ENCODE peak calls at places on chromosomes 11 and 22, in five cellular contexts. One of them, this sample, is unnamed.

GRCh38 chr11:110463153-110463552 is 33.4 kb downstream of the FDX1 start:
- DNase-seq in IMR-90: peak
- DNase-seq in mesendoderm: peak
- DNase-seq in mesenchymal stem cell: peak
- DNase-seq in H9: peak
- DNase-seq in this sample: peak

GRCh38 chr11:58770627-58771457 is 39.1 kb upstream of the GLYAT start:
- DNase-seq in mesendoderm: no peak
- DNase-seq in IMR-90: peak
- DNase-seq in mesenchymal stem cell: no peak
- DNase-seq in H9: no peak
- DNase-seq in this sample: no peak

GRCh38 chr11:33997473-33998347 is 53.8 kb upstream of the CAPRIN1 start:
- DNase-seq in mesenchymal stem cell: peak
- DNase-seq in H9: no peak
- DNase-seq in IMR-90: no peak
- DNase-seq in mesendoderm: peak
- DNase-seq in this sample: no peak

GRCh38 chr22:27336151-27337090 is 465.1 kb downstream of the MN1 start:
- DNase-seq in mesendoderm: no peak
- DNase-seq in H9: no peak
- DNase-seq in IMR-90: no peak
- DNase-seq in mesenchymal stem cell: no peak
- DNase-seq in this sample: no peak

GRCh38 chr11:102653744-102654291 is 28.7 kb upstream of the MMP20 start:
- DNase-seq in mesenchymal stem cell: no peak
- DNase-seq in H9: no peak
- DNase-seq in IMR-90: peak
- DNase-seq in mesendoderm: no peak
- DNase-seq in this sample: no peak

GRCh38 chr11:67405196-67405567 is 1.3 kb downstream of the TBC1D10C start:
- DNase-seq in H9: no peak
- DNase-seq in IMR-90: no peak
- DNase-seq in mesendoderm: no peak
- DNase-seq in mesenchymal stem cell: no peak
- DNase-seq in this sample: no peak

GRCh38 chr11:132895340-132895739 is 637.0 kb downstream of the OPCML start:
- DNase-seq in IMR-90: peak
- DNase-seq in mesenchymal stem cell: no peak
- DNase-seq in H9: no peak
- DNase-seq in mesendoderm: no peak
- DNase-seq in this sample: no peak

GRCh38 chr22:38097557-38098409 is 12.7 kb downstream of the BAIAP2L2 start:
- DNase-seq in mesenchymal stem cell: peak
- DNase-seq in IMR-90: peak
- DNase-seq in mesendoderm: peak
- DNase-seq in H9: peak
- DNase-seq in this sample: peak

GRCh38 chr11:88367310-88367709 is 29.8 kb upstream of the CTSC start:
- DNase-seq in mesendoderm: no peak
- DNase-seq in H9: no peak
- DNase-seq in IMR-90: no peak
- DNase-seq in mesenchymal stem cell: no peak
- DNase-seq in this sample: no peak

GRCh38 chr22:48954781-48955311 is 872.8 kb downstream of the BRD1 start:
- DNase-seq in H9: peak
- DNase-seq in IMR-90: no peak
- DNase-seq in mesenchymal stem cell: no peak
- DNase-seq in mesendoderm: no peak
- DNase-seq in this sample: no peak

GRCh38 chr22:32539631-32540449 is 65.2 kb downstream of the FBXO7 start:
- DNase-seq in H9: no peak
- DNase-seq in mesenchymal stem cell: peak
- DNase-seq in IMR-90: no peak
- DNase-seq in mesendoderm: peak
- DNase-seq in this sample: no peak

GRCh38 chr11:29200776-29201574 is 815.9 kb downstream of the KCNA4 start:
- DNase-seq in H9: no peak
- DNase-seq in IMR-90: no peak
- DNase-seq in mesendoderm: no peak
- DNase-seq in mesenchymal stem cell: no peak
- DNase-seq in this sample: no peak

DNA sequence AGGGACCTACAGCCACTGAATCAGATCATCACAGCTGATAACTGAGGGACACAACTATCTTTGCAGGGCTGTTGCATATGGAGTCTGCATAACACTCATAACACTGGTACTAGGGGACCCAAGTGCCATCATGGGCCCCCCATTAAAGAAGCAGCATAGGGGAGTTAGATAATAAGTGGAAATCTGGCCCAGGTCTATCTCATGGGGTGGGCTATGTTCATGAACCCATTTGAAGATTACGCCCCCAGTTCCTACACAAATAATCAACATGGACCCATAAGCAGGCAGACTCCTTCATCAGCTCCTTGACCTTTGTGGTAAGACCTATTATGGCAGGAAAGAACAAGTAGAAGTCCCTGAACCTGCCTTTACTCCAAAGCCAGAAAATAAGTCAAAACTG is 48.8 kb downstream of the ASCL2 start:
- DNase-seq in mesendoderm: no peak
- DNase-seq in IMR-90: no peak
- DNase-seq in mesenchymal stem cell: no peak
- DNase-seq in H9: no peak
- DNase-seq in this sample: no peak
- H2BK15ac ChIP-seq in mesendoderm: no peak
- H2BK15ac ChIP-seq in IMR-90: no peak
- H2BK15ac ChIP-seq in mesenchymal stem cell: no peak
- H2BK15ac ChIP-seq in H9: no peak
- H2BK15ac ChIP-seq in this sample: no peak

DNA sequence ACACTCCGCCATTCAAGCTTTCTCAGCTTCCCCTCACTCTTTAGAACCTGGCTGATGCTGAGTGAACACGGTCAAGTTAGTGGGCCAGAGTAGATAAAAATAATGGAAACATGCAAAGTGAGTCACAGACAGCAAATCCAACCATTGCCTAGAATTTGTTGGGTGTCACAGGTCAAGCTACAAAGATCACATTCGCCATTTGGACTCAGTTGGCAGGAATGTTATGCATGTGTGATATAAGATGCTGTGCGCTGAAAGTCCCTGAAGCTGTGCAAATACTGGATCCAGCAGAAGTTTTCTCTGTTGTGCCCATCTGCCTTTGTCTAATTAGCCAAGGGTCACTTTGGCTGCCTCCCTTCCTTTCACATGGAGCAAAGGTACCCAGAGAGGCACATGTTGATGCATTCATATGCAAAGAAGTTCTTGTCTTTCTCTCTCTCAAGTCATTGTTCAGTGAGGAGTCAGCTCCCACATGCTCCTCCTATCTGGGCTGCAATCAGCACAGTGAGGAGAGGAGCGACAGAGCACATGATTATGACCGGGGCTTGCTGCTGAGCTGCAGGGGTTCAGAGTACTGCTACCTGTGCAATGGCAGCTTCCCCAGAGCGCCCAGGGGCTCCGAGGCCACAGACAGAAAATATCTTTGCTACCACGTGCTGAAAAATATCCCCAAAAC is 39.7 kb downstream of the FLI1 start:
- DNase-seq in H9: peak
- DNase-seq in IMR-90: peak
- DNase-seq in mesendoderm: peak
- DNase-seq in mesenchymal stem cell: peak
- DNase-seq in this sample: peak
- H2BK15ac ChIP-seq in H9: no peak
- H2BK15ac ChIP-seq in IMR-90: no peak
- H2BK15ac ChIP-seq in mesendoderm: no peak
- H2BK15ac ChIP-seq in mesenchymal stem cell: peak
- H2BK15ac ChIP-seq in this sample: no peak

GRCh38 chr22:29072193-29072978 is 449 bp upstream of the KREMEN1 start:
- DNase-seq in mesendoderm: peak
- DNase-seq in H9: peak
- DNase-seq in IMR-90: peak
- DNase-seq in mesenchymal stem cell: peak
- DNase-seq in this sample: peak

GRCh38 chr22:29072979-29073617 is at the start of gene KREMEN1:
- DNase-seq in mesendoderm: no peak
- DNase-seq in IMR-90: no peak
- DNase-seq in H9: no peak
- DNase-seq in mesenchymal stem cell: no peak
- DNase-seq in this sample: no peak

GRCh38 chr22:29069476-29069875 is 3.4 kb upstream of the KREMEN1 start:
- DNase-seq in IMR-90: no peak
- DNase-seq in H9: no peak
- DNase-seq in mesenchymal stem cell: no peak
- DNase-seq in mesendoderm: no peak
- DNase-seq in this sample: no peak

GRCh38 chr22:29070490-29070889 is 2.3 kb upstream of the KREMEN1 start:
- DNase-seq in H9: no peak
- DNase-seq in IMR-90: no peak
- DNase-seq in mesendoderm: no peak
- DNase-seq in mesenchymal stem cell: no peak
- DNase-seq in this sample: no peak

DNA sequence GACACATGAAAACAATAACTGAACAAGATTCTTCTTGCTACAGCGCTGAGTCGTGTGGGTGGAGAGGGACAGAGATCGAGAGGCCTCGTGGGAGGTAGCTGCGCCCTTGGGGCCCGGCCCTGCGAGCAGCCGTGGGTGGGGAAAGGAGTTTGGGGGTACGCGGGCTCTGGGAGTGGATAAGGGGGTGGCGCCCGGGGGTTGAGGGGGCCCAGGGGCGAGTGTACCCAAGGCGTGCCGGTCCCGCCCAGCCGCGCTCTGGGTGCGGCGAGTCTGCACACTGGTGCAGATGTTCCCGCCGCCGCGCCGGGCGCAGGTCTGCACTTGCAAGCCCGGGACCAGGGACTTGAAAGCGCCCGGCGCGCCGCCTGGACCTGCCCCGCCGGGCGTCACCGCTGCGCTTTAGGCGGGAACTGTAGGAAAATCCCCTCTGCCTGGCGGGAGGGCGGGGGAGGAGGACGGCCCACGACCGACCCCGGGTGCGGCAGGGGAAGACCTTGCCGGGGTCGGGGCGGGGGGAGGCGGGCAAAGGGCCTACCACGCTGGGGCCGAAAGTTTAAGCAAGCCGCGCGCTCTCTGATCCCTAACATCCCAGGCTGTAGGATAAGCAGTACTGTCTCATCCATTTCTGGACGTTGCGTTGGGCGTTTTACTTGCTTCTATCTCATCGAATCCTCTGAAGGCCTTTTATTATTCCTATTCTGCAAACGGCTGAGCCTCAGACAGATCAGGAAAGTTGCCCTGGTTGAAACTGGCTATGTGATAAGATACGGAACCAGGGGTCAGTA is 1.4 kb upstream of the KREMEN1 start:
- DNase-seq in mesendoderm: peak
- DNase-seq in H9: peak
- DNase-seq in IMR-90: peak
- DNase-seq in mesenchymal stem cell: peak
- DNase-seq in this sample: peak
- H2BK15ac ChIP-seq in mesendoderm: no peak
- H2BK15ac ChIP-seq in H9: no peak
- H2BK15ac ChIP-seq in IMR-90: no peak
- H2BK15ac ChIP-seq in mesenchymal stem cell: peak
- H2BK15ac ChIP-seq in this sample: no peak

GRCh38 chr22:50705851-50706351 is 32.1 kb upstream of the ACR start:
- DNase-seq in H9: no peak
- DNase-seq in IMR-90: no peak
- DNase-seq in mesenchymal stem cell: no peak
- DNase-seq in mesendoderm: no peak
- DNase-seq in this sample: no peak
- H2BK15ac ChIP-seq in H9: no peak
- H2BK15ac ChIP-seq in IMR-90: no peak
- H2BK15ac ChIP-seq in mesenchymal stem cell: no peak
- H2BK15ac ChIP-seq in mesendoderm: no peak
- H2BK15ac ChIP-seq in this sample: peak

DNA sequence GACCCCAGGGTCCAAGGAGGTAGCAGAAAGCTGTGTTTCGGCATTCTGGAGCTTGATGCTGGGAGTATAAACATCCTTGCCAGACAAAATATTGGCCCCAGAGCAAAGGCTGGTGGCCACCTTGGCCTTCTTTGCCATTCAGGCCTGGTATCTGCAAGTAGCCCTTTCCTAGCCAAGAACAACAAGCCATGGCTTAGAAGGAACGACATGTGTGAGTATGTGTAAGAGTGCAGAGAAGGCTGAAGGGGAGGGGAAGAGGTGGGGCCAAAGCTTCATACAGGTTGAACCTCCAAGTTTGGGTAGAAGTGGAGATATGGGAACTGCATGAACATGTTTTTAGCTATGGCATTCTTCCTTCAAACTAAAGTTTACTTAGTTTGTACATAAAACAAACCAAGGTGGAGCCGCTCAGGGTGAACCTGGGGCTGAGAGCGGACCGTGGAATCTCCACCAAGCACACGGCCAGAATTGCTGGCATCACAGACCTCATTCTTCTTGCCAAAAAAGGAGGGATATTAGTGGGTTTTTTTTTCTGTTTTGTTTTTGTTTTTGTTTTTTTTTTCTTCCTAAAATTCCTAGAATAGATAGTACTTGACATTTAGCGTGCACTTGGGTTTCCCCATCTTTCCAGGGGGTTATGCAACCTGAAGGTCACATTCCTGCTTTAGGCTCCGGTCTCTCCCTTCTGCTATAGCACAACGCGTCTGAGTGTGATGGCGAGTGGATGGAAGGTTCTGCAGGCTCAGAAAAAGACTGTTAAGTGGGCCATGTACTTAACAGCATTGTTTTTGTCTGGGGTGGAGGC is 70.9 kb downstream of the ADAMTS15 start:
- DNase-seq in H9: no peak
- DNase-seq in IMR-90: no peak
- DNase-seq in mesendoderm: no peak
- DNase-seq in mesenchymal stem cell: no peak
- DNase-seq in this sample: no peak
- H2BK15ac ChIP-seq in H9: no peak
- H2BK15ac ChIP-seq in IMR-90: peak
- H2BK15ac ChIP-seq in mesendoderm: no peak
- H2BK15ac ChIP-seq in mesenchymal stem cell: no peak
- H2BK15ac ChIP-seq in this sample: no peak

GRCh38 chr11:46369458-46370152 is 11.9 kb upstream of the MDK start:
- DNase-seq in H9: peak
- DNase-seq in IMR-90: peak
- DNase-seq in mesendoderm: peak
- DNase-seq in mesenchymal stem cell: peak
- DNase-seq in this sample: no peak
- H2BK15ac ChIP-seq in H9: no peak
- H2BK15ac ChIP-seq in IMR-90: no peak
- H2BK15ac ChIP-seq in mesendoderm: no peak
- H2BK15ac ChIP-seq in mesenchymal stem cell: peak
- H2BK15ac ChIP-seq in this sample: peak

GRCh38 chr11:62922189-62922589 is 1.0 kb upstream of the CHRM1 start:
- DNase-seq in H9: no peak
- DNase-seq in IMR-90: no peak
- DNase-seq in mesendoderm: no peak
- DNase-seq in mesenchymal stem cell: no peak
- DNase-seq in this sample: no peak
- H2BK15ac ChIP-seq in H9: no peak
- H2BK15ac ChIP-seq in IMR-90: no peak
- H2BK15ac ChIP-seq in mesendoderm: no peak
- H2BK15ac ChIP-seq in mesenchymal stem cell: no peak
- H2BK15ac ChIP-seq in this sample: peak

GRCh38 chr11:61496602-61497400 is 11.7 kb upstream of the LRRC10B start:
- DNase-seq in H9: no peak
- DNase-seq in mesendoderm: no peak
- DNase-seq in mesenchymal stem cell: no peak
- DNase-seq in IMR-90: no peak
- DNase-seq in this sample: no peak
- H2BK15ac ChIP-seq in H9: no peak
- H2BK15ac ChIP-seq in mesendoderm: no peak
- H2BK15ac ChIP-seq in mesenchymal stem cell: no peak
- H2BK15ac ChIP-seq in IMR-90: no peak
- H2BK15ac ChIP-seq in this sample: no peak

This sample was measured in neuronal stem cell.